ENCODE peak calls at places on chromosomes 1 and 21, in four cellular contexts. One of them, this sample, is unnamed.

GRCh38 chr1:231272880-231273279 is 31.9 kb downstream of the GNPAT start:
- DNase-seq in Calu3: no peak
- DNase-seq in fibroblast of lung: peak
- DNase-seq in thoracic aorta: no peak
- DNase-seq in this sample: peak

GRCh38 chr1:156212833-156213643 is at the start of gene PMF1:
- DNase-seq in Calu3: peak
- DNase-seq in fibroblast of lung: peak
- DNase-seq in thoracic aorta: peak
- DNase-seq in this sample: peak

GRCh38 chr1:206693029-206693428 is 8.3 kb downstream of the MAPKAPK2 start:
- DNase-seq in thoracic aorta: peak
- DNase-seq in Calu3: no peak
- DNase-seq in fibroblast of lung: peak
- DNase-seq in this sample: peak

GRCh38 chr1:66292341-66292740 is 241.6 kb upstream of the SGIP1 start:
- DNase-seq in Calu3: no peak
- DNase-seq in thoracic aorta: no peak
- DNase-seq in fibroblast of lung: no peak
- DNase-seq in this sample: no peak

GRCh38 chr1:67308136-67308535 is 463 bp downstream of the IL12RB2 start:
- DNase-seq in thoracic aorta: no peak
- DNase-seq in Calu3: no peak
- DNase-seq in fibroblast of lung: no peak
- DNase-seq in this sample: no peak

GRCh38 chr1:37691497-37692077 is 729 bp upstream of the CDCA8 start:
- DNase-seq in thoracic aorta: no peak
- DNase-seq in Calu3: peak
- DNase-seq in fibroblast of lung: peak
- DNase-seq in this sample: peak

GRCh38 chr1:9542425-9542824 is 3.2 kb downstream of the SLC25A33 start:
- DNase-seq in Calu3: no peak
- DNase-seq in fibroblast of lung: peak
- DNase-seq in thoracic aorta: no peak
- DNase-seq in this sample: peak

GRCh38 chr1:206696812-206697585 is 12.3 kb downstream of the MAPKAPK2 start:
- DNase-seq in Calu3: no peak
- DNase-seq in fibroblast of lung: no peak
- DNase-seq in thoracic aorta: no peak
- DNase-seq in this sample: no peak

GRCh38 chr1:175841613-175842234 is 98.3 kb upstream of the TNR start:
- DNase-seq in fibroblast of lung: no peak
- DNase-seq in Calu3: no peak
- DNase-seq in thoracic aorta: no peak
- DNase-seq in this sample: no peak

GRCh38 chr1:89865498-89866385 is 44.9 kb downstream of the LRRC8D start:
- DNase-seq in fibroblast of lung: peak
- DNase-seq in thoracic aorta: no peak
- DNase-seq in Calu3: peak
- DNase-seq in this sample: peak

GRCh38 chr1:165062346-165062745 is 294.2 kb downstream of the LMX1A start:
- DNase-seq in thoracic aorta: no peak
- DNase-seq in fibroblast of lung: no peak
- DNase-seq in Calu3: no peak
- DNase-seq in this sample: no peak

GRCh38 chr1:7781923-7782495 is 2.1 kb upstream of the PER3 start:
- DNase-seq in thoracic aorta: no peak
- DNase-seq in Calu3: no peak
- DNase-seq in fibroblast of lung: no peak
- DNase-seq in this sample: no peak

GRCh38 chr1:24151175-24151533 is 8.2 kb upstream of the IL22RA1 start:
- DNase-seq in thoracic aorta: no peak
- DNase-seq in Calu3: peak
- DNase-seq in fibroblast of lung: no peak
- DNase-seq in this sample: no peak

GRCh38 chr21:34126269-34126668 is 52.9 kb downstream of the MRPS6 start:
- DNase-seq in fibroblast of lung: peak
- DNase-seq in Calu3: no peak
- DNase-seq in thoracic aorta: no peak
- DNase-seq in this sample: peak

GRCh38 chr1:162361349-162361748 is 15.3 kb downstream of the SPATA46 start:
- DNase-seq in Calu3: no peak
- DNase-seq in thoracic aorta: no peak
- DNase-seq in fibroblast of lung: no peak
- DNase-seq in this sample: no peak

GRCh38 chr1:31653761-31654160 is 9.1 kb upstream of the PEF1 start:
- DNase-seq in Calu3: no peak
- DNase-seq in fibroblast of lung: no peak
- DNase-seq in thoracic aorta: no peak
- DNase-seq in this sample: no peak

GRCh38 chr1:111475706-111476105 is 1.9 kb downstream of the C1orf162 start:
- DNase-seq in fibroblast of lung: no peak
- DNase-seq in Calu3: no peak
- DNase-seq in thoracic aorta: no peak
- DNase-seq in this sample: no peak

GRCh38 chr1:7888248-7889010 is 35.6 kb upstream of the UTS2 start:
- DNase-seq in fibroblast of lung: peak
- DNase-seq in thoracic aorta: no peak
- DNase-seq in Calu3: no peak
- DNase-seq in this sample: no peak

GRCh38 chr1:110148961-110149360 is 1.3 kb upstream of the SLC6A17 start:
- DNase-seq in fibroblast of lung: no peak
- DNase-seq in thoracic aorta: no peak
- DNase-seq in Calu3: peak
- DNase-seq in this sample: peak

GRCh38 chr1:160068231-160068630 is 1.7 kb downstream of the KCNJ10 start:
- DNase-seq in thoracic aorta: no peak
- DNase-seq in Calu3: no peak
- DNase-seq in fibroblast of lung: no peak
- DNase-seq in this sample: no peak

GRCh38 chr1:19088717-19089442 is 121.2 kb downstream of the UBR4 start:
- DNase-seq in fibroblast of lung: no peak
- DNase-seq in thoracic aorta: no peak
- DNase-seq in Calu3: no peak
- DNase-seq in this sample: no peak

GRCh38 chr1:110118636-110119396 is 6.6 kb downstream of the UBL4B start:
- DNase-seq in fibroblast of lung: peak
- DNase-seq in thoracic aorta: no peak
- DNase-seq in Calu3: peak
- DNase-seq in this sample: peak

GRCh38 chr1:206144605-206145004 is 27.4 kb upstream of the AVPR1B start:
- DNase-seq in thoracic aorta: no peak
- DNase-seq in fibroblast of lung: no peak
- DNase-seq in Calu3: no peak
- DNase-seq in this sample: no peak

GRCh38 chr1:151693057-151693651 is 23.4 kb downstream of the CELF3 start:
- DNase-seq in thoracic aorta: no peak
- DNase-seq in fibroblast of lung: peak
- DNase-seq in Calu3: peak
- DNase-seq in this sample: peak

GRCh38 chr1:26190373-26190987 is at the start of gene CATSPER4:
- DNase-seq in fibroblast of lung: peak
- DNase-seq in thoracic aorta: no peak
- DNase-seq in Calu3: no peak
- DNase-seq in this sample: no peak

GRCh38 chr1:174877208-174877673 is 122.5 kb upstream of the CACYBP start:
- DNase-seq in fibroblast of lung: peak
- DNase-seq in thoracic aorta: no peak
- DNase-seq in Calu3: peak
- DNase-seq in this sample: no peak

GRCh38 chr1:66769512-66770229 is 17.4 kb downstream of the DYNLT5 start:
- DNase-seq in thoracic aorta: no peak
- DNase-seq in Calu3: no peak
- DNase-seq in fibroblast of lung: no peak
- DNase-seq in this sample: no peak

GRCh38 chr1:19437911-19438310 is 47.4 kb downstream of the CAPZB start:
- DNase-seq in Calu3: no peak
- DNase-seq in fibroblast of lung: no peak
- DNase-seq in thoracic aorta: peak
- DNase-seq in this sample: no peak

GRCh38 chr1:60697204-60697994 is 385.0 kb upstream of the NFIA start:
- DNase-seq in Calu3: no peak
- DNase-seq in thoracic aorta: no peak
- DNase-seq in fibroblast of lung: peak
- DNase-seq in this sample: no peak

GRCh38 chr1:175493999-175494336 is 249.4 kb downstream of the TNR start:
- DNase-seq in Calu3: no peak
- DNase-seq in thoracic aorta: no peak
- DNase-seq in fibroblast of lung: no peak
- DNase-seq in this sample: no peak

GRCh38 chr1:209387271-209387968 is 196.1 kb upstream of the CAMK1G start:
- DNase-seq in Calu3: peak
- DNase-seq in fibroblast of lung: no peak
- DNase-seq in thoracic aorta: no peak
- DNase-seq in this sample: no peak

GRCh38 chr1:10586125-10586524 is 111.4 kb downstream of the PEX14 start:
- DNase-seq in Calu3: no peak
- DNase-seq in thoracic aorta: no peak
- DNase-seq in fibroblast of lung: no peak
- DNase-seq in this sample: no peak
- TF ChIP-seq CTCF in Calu3: no peak
- TF ChIP-seq CTCF in thoracic aorta: no peak
- TF ChIP-seq CTCF in fibroblast of lung: no peak
- TF ChIP-seq CTCF in this sample: no peak

GRCh38 chr1:182084487-182085316 is 23.2 kb upstream of the ZNF648 start:
- DNase-seq in thoracic aorta: peak
- DNase-seq in fibroblast of lung: peak
- DNase-seq in Calu3: peak
- DNase-seq in this sample: peak
- TF ChIP-seq CTCF in thoracic aorta: peak
- TF ChIP-seq CTCF in fibroblast of lung: peak
- TF ChIP-seq CTCF in Calu3: peak
- TF ChIP-seq CTCF in this sample: peak

GRCh38 chr1:153741946-153742345 is 14.1 kb downstream of the INTS3 start:
- DNase-seq in fibroblast of lung: no peak
- DNase-seq in thoracic aorta: no peak
- DNase-seq in Calu3: no peak
- DNase-seq in this sample: no peak

GRCh38 chr1:153745417-153745816 is 17.6 kb downstream of the INTS3 start:
- DNase-seq in thoracic aorta: no peak
- DNase-seq in Calu3: no peak
- DNase-seq in fibroblast of lung: no peak
- DNase-seq in this sample: no peak

GRCh38 chr1:153746174-153746573 is 18.3 kb downstream of the INTS3 start:
- DNase-seq in thoracic aorta: no peak
- DNase-seq in fibroblast of lung: no peak
- DNase-seq in Calu3: no peak
- DNase-seq in this sample: no peak

GRCh38 chr1:153742411-153743142 is 14.7 kb downstream of the INTS3 start:
- DNase-seq in Calu3: peak
- DNase-seq in fibroblast of lung: peak
- DNase-seq in thoracic aorta: no peak
- DNase-seq in this sample: peak
- TF ChIP-seq CTCF in Calu3: no peak
- TF ChIP-seq CTCF in fibroblast of lung: no peak
- TF ChIP-seq CTCF in thoracic aorta: no peak
- TF ChIP-seq CTCF in this sample: no peak

DNA sequence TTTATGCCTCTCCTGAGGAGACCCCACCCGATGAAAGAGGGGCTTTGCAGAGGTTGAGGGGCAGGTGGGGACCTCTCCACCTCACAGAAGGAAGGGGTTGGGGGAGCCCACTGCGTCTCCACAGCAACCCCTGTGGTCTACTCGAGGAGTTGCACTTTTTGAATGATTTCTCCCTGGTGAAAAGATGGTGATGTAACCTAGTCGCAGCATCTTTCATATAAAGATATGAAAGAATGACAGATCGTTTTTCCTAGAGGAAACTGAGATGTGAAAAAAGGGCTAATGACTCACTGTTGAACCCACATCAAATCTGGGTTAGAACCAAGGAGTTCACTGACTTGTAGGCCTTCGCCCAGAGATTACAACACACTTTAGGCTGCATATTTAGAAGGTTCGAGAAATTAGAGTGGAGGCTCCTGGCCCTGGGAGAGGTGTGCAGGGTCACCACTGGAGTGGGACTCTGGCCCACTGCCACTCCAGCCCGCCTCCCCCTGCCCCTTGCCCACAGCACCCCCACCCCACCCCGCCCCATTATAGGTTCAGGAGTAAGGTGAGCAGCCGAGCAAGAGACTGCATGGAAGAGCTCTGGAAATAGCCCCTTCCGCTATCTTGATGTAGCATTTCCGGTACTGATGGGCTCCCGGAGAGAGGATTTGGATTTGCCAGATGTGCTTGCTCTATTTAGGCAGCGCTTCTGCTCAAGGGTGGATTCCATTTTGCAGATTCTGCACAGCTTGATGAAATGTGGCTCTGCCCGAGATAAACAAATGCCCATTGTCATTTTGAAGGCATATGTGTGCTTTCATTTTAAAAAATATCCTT is 6.7 kb downstream of the TGFB2 start:
- DNase-seq in fibroblast of lung: peak
- DNase-seq in thoracic aorta: no peak
- DNase-seq in Calu3: no peak
- DNase-seq in this sample: no peak
- TF ChIP-seq CTCF in fibroblast of lung: peak
- TF ChIP-seq CTCF in thoracic aorta: peak
- TF ChIP-seq CTCF in Calu3: peak
- TF ChIP-seq CTCF in this sample: peak

GRCh38 chr1:13550663-13551062 is 33.0 kb upstream of the PDPN start:
- DNase-seq in Calu3: no peak
- DNase-seq in fibroblast of lung: no peak
- DNase-seq in thoracic aorta: no peak
- DNase-seq in this sample: no peak

GRCh38 chr1:13549521-13549920 is 34.1 kb upstream of the PDPN start:
- DNase-seq in Calu3: no peak
- DNase-seq in thoracic aorta: no peak
- DNase-seq in fibroblast of lung: no peak
- DNase-seq in this sample: no peak

GRCh38 chr1:13556224-13556764 is 27.3 kb upstream of the PDPN start:
- DNase-seq in thoracic aorta: no peak
- DNase-seq in Calu3: no peak
- DNase-seq in fibroblast of lung: no peak
- DNase-seq in this sample: no peak

GRCh38 chr1:13549021-13549420 is 34.6 kb upstream of the PDPN start:
- DNase-seq in thoracic aorta: no peak
- DNase-seq in Calu3: no peak
- DNase-seq in fibroblast of lung: no peak
- DNase-seq in this sample: no peak

DNA sequence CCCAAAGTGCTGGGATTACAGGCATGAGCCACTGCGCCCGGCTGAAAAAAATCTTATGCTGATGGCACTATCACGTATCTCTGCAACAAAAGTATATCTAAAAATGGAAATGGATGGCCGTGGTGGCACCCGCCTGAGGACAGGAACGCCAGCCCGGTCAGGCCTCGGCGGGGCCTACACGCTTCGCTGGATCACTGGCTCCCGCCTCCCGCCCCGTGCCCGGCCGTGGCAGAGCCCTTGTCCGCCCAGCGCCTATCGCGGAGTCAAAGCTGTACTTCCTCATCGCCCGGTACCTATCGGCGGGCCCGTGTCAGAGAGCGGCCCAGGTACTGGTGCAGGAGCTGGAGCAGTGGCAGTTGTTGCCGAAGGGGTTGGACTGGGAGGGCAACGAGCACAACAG is 28.8 kb upstream of the PDPN start:
- DNase-seq in thoracic aorta: no peak
- DNase-seq in Calu3: no peak
- DNase-seq in fibroblast of lung: no peak
- DNase-seq in this sample: no peak
- TF ChIP-seq CTCF in thoracic aorta: no peak
- TF ChIP-seq CTCF in Calu3: no peak
- TF ChIP-seq CTCF in fibroblast of lung: no peak
- TF ChIP-seq CTCF in this sample: no peak

GRCh38 chr1:42737257-42737656 is 2.8 kb downstream of the CLDN19 start:
- DNase-seq in Calu3: peak
- DNase-seq in thoracic aorta: no peak
- DNase-seq in fibroblast of lung: no peak
- DNase-seq in this sample: no peak
- TF ChIP-seq CTCF in Calu3: no peak
- TF ChIP-seq CTCF in thoracic aorta: no peak
- TF ChIP-seq CTCF in fibroblast of lung: peak
- TF ChIP-seq CTCF in this sample: peak